ENCODE peak calls at places on chromosomes 1 and 21, in four cellular contexts. One of them, this sample, is unnamed. For H3K27me3 and H3K9me3, the result is how much of the 10 kb centered on the place peaks cover.

GRCh38 chr1:17194133-17194475 is 10.8 kb upstream of the PADI1 start:
- DNase-seq in IMR-90: no peak
- DNase-seq in HAP-1: no peak
- DNase-seq in tibial artery: no peak
- DNase-seq in this sample: no peak

GRCh38 chr21:34582506-34583150 is 32.3 kb downstream of the RCAN1 start:
- DNase-seq in tibial artery: no peak
- DNase-seq in IMR-90: peak
- DNase-seq in HAP-1: no peak
- DNase-seq in this sample: no peak

GRCh38 chr1:8941906-8942305 is 3.8 kb upstream of the CA6 start:
- DNase-seq in HAP-1: no peak
- DNase-seq in IMR-90: peak
- DNase-seq in tibial artery: no peak
- DNase-seq in this sample: no peak

GRCh38 chr1:89519779-89520358 is 4.8 kb upstream of the LRRC8B start:
- DNase-seq in IMR-90: peak
- DNase-seq in tibial artery: no peak
- DNase-seq in HAP-1: peak
- DNase-seq in this sample: no peak

GRCh38 chr1:206733012-206733411 is 37.6 kb upstream of the IL19 start:
- DNase-seq in tibial artery: no peak
- DNase-seq in IMR-90: no peak
- DNase-seq in HAP-1: no peak
- DNase-seq in this sample: no peak

GRCh38 chr1:89271616-89272015 is 1.0 kb downstream of the GBP5 start:
- DNase-seq in HAP-1: no peak
- DNase-seq in tibial artery: no peak
- DNase-seq in IMR-90: peak
- DNase-seq in this sample: peak

GRCh38 chr1:68379085-68379478 is 70.7 kb downstream of the RPE65 start:
- DNase-seq in IMR-90: no peak
- DNase-seq in tibial artery: no peak
- DNase-seq in HAP-1: no peak
- DNase-seq in this sample: no peak

GRCh38 chr1:55447488-55447887 is 232.3 kb upstream of the USP24 start:
- DNase-seq in HAP-1: no peak
- DNase-seq in tibial artery: no peak
- DNase-seq in IMR-90: peak
- DNase-seq in this sample: no peak

GRCh38 chr1:200641175-200641489 is 20.6 kb upstream of the KIF14 start:
- DNase-seq in IMR-90: peak
- DNase-seq in tibial artery: no peak
- DNase-seq in HAP-1: no peak
- DNase-seq in this sample: no peak

GRCh38 chr21:15066231-15066577 is 1.4 kb upstream of the NRIP1 start:
- DNase-seq in HAP-1: no peak
- DNase-seq in tibial artery: no peak
- DNase-seq in IMR-90: no peak
- DNase-seq in this sample: no peak

GRCh38 chr1:95309031-95309459 is 75.0 kb downstream of the RWDD3 start:
- DNase-seq in IMR-90: peak
- DNase-seq in HAP-1: peak
- DNase-seq in tibial artery: no peak
- DNase-seq in this sample: no peak

GRCh38 chr1:174818951-174819350 is 180.8 kb upstream of the CACYBP start:
- DNase-seq in HAP-1: no peak
- DNase-seq in tibial artery: no peak
- DNase-seq in IMR-90: peak
- DNase-seq in this sample: peak

GRCh38 chr1:155499263-155499662 is 63.3 kb downstream of the ASH1L start:
- DNase-seq in IMR-90: peak
- DNase-seq in tibial artery: no peak
- DNase-seq in HAP-1: no peak
- DNase-seq in this sample: no peak

GRCh38 chr21:35649186-35649585 is 411.1 kb downstream of the SETD4 start:
- DNase-seq in IMR-90: peak
- DNase-seq in HAP-1: no peak
- DNase-seq in tibial artery: no peak
- DNase-seq in this sample: peak

GRCh38 chr1:200866521-200866920 is 6.3 kb upstream of the GPR25 start:
- DNase-seq in HAP-1: no peak
- DNase-seq in IMR-90: peak
- DNase-seq in tibial artery: no peak
- DNase-seq in this sample: no peak

GRCh38 chr1:207007352-207008033 is 25.1 kb downstream of the C1orf116 start:
- DNase-seq in tibial artery: no peak
- DNase-seq in IMR-90: peak
- DNase-seq in HAP-1: peak
- DNase-seq in this sample: peak

GRCh38 chr1:188463919-188464318 is 1635.2 kb downstream of the PLA2G4A start:
- DNase-seq in IMR-90: peak
- DNase-seq in HAP-1: no peak
- DNase-seq in tibial artery: no peak
- DNase-seq in this sample: no peak

GRCh38 chr1:59178339-59178744 is 118.6 kb upstream of the FGGY start:
- DNase-seq in HAP-1: no peak
- DNase-seq in tibial artery: peak
- DNase-seq in IMR-90: peak
- DNase-seq in this sample: no peak

GRCh38 chr1:92951141-92951582 is 10.1 kb downstream of the DIPK1A start:
- DNase-seq in HAP-1: no peak
- DNase-seq in IMR-90: peak
- DNase-seq in tibial artery: no peak
- DNase-seq in this sample: peak

GRCh38 chr21:35924714-35925301 is 135.5 kb downstream of the SETD4 start:
- DNase-seq in HAP-1: no peak
- DNase-seq in IMR-90: peak
- DNase-seq in tibial artery: no peak
- DNase-seq in this sample: peak

GRCh38 chr1:51750218-51750617 is 128.3 kb downstream of the NRDC start:
- DNase-seq in HAP-1: no peak
- DNase-seq in IMR-90: peak
- DNase-seq in tibial artery: no peak
- DNase-seq in this sample: no peak

GRCh38 chr1:201709564-201710295 is 119.2 kb upstream of the IPO9 start:
- DNase-seq in HAP-1: peak
- DNase-seq in IMR-90: peak
- DNase-seq in tibial artery: peak
- DNase-seq in this sample: peak

GRCh38 chr1:71294178-71294577 is 213.3 kb upstream of the ZRANB2 start:
- DNase-seq in IMR-90: peak
- DNase-seq in HAP-1: no peak
- DNase-seq in tibial artery: no peak
- DNase-seq in this sample: no peak

GRCh38 chr1:198465201-198466144 is 75.0 kb downstream of the ATP6V1G3 start:
- DNase-seq in HAP-1: peak
- DNase-seq in IMR-90: peak
- DNase-seq in tibial artery: no peak
- DNase-seq in this sample: no peak

GRCh38 chr1:240086726-240087125 is 5.0 kb upstream of the FMN2 start:
- DNase-seq in IMR-90: peak
- DNase-seq in tibial artery: no peak
- DNase-seq in HAP-1: no peak
- DNase-seq in this sample: no peak
- H3K27me3 ChIP-seq in IMR-90: under half
- H3K27me3 ChIP-seq in tibial artery: under half
- H3K27me3 ChIP-seq in HAP-1: under half
- H3K27me3 ChIP-seq in this sample: under half

GRCh38 chr1:160394673-160395072 is 5.7 kb upstream of the VANGL2 start:
- DNase-seq in IMR-90: no peak
- DNase-seq in tibial artery: no peak
- DNase-seq in HAP-1: no peak
- DNase-seq in this sample: no peak
- H3K9me3 ChIP-seq in IMR-90: under half
- H3K9me3 ChIP-seq in tibial artery: under half
- H3K9me3 ChIP-seq in HAP-1: under half
- H3K9me3 ChIP-seq in this sample: under half

GRCh38 chr1:26413031-26413430 is 2.4 kb downstream of the LIN28A start:
- DNase-seq in HAP-1: no peak
- DNase-seq in IMR-90: no peak
- DNase-seq in tibial artery: peak
- DNase-seq in this sample: no peak

GRCh38 chr1:26410706-26411623 is at the start of gene LIN28A:
- DNase-seq in IMR-90: no peak
- DNase-seq in HAP-1: no peak
- DNase-seq in tibial artery: peak
- DNase-seq in this sample: no peak

GRCh38 chr1:26412180-26412840 is 1.7 kb downstream of the LIN28A start:
- DNase-seq in HAP-1: peak
- DNase-seq in IMR-90: no peak
- DNase-seq in tibial artery: peak
- DNase-seq in this sample: no peak

GRCh38 chr1:26409191-26409751 is 1.3 kb upstream of the LIN28A start:
- DNase-seq in IMR-90: no peak
- DNase-seq in HAP-1: no peak
- DNase-seq in tibial artery: peak
- DNase-seq in this sample: no peak

DNA sequence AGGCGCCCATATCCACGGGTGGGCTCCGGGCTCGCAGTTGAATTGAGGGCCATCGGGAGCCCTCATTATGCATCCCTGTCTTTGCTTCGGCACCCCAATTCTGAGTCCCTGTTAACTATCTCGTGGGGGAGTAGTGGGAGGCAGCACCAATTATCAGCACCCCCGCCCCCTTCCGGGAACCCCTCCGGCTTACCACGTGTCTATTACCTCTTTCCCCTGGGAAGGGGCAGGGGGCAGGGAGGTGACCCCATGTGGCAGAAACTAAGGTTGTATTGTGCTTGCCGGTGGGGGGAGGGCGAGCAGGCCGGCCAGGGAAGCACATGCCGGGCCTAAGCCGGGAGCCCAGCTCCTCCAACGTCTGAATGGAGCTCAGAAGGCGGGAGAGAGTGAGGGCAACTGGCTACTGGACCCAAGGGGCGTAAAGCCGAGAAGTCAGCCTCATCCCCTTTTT is 1.0 kb downstream of the LIN28A start:
- DNase-seq in HAP-1: no peak
- DNase-seq in IMR-90: no peak
- DNase-seq in tibial artery: peak
- DNase-seq in this sample: no peak
- H3K27me3 ChIP-seq in HAP-1: under half
- H3K27me3 ChIP-seq in IMR-90: half or more
- H3K27me3 ChIP-seq in tibial artery: under half
- H3K27me3 ChIP-seq in this sample: half or more

GRCh38 chr1:247096112-247096511 is 8.0 kb downstream of the ZNF669 start:
- DNase-seq in tibial artery: no peak
- DNase-seq in HAP-1: no peak
- DNase-seq in IMR-90: no peak
- DNase-seq in this sample: no peak
- H3K9me3 ChIP-seq in tibial artery: under half
- H3K9me3 ChIP-seq in HAP-1: under half
- H3K9me3 ChIP-seq in IMR-90: under half
- H3K9me3 ChIP-seq in this sample: under half

DNA sequence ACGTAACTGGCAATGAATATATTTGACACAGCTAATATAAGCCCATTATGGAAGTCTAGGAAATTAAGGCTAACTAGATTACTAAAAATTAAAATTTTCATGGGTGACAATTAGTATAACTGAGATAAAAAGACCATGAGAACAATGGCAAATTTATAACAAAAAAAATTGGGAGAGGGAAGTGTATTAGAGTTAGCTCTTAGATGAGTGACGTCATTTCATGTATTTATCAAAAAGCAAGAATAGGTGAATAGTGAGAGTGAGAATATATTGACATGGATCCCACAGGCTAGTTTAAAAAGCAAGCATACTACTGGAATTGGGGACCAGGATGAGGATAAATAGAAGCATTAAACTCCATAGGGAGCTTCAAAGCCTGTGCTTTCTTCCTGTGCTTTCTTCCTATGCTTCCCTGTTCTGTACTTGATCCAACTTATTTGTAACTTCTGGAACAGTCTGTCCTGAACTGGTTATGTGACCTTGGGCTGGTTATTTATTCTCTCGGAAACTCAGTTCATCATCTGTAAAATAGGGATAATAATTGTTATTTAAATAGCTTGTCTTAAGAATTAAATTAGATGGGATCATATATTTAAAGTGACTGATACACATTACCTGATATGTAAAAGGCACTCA is 9.1 kb downstream of the BCL9 start:
- DNase-seq in HAP-1: no peak
- DNase-seq in tibial artery: no peak
- DNase-seq in IMR-90: no peak
- DNase-seq in this sample: no peak
- H3K27me3 ChIP-seq in HAP-1: under half
- H3K27me3 ChIP-seq in tibial artery: under half
- H3K27me3 ChIP-seq in IMR-90: under half
- H3K27me3 ChIP-seq in this sample: under half